ENCODE peak calls at places on chromosome 21, in seven cellular contexts. Q is AG10803, H is breast epithelium, F is hepatocyte, V is keratinocyte, E is heart left ventricle, C is fibroblast of lung. Z is an unnamed sample.

GRCh38 chr21:43352568-43353281 is 74.2 kb downstream of the SIK1 start:
- DNase-seq in Q (peak), H (no peak), F (no peak), V (no peak), E (no peak), C (no peak), Z (no peak)

GRCh38 chr21:23152130-23152529 is 2153.9 kb downstream of the NCAM2 start:
- DNase-seq in Q (no peak), H (no peak), F (no peak), V (no peak), E (no peak), C (no peak), Z (no peak)

GRCh38 chr21:33403786-33404571 is 766 bp downstream of the IFNGR2 start:
- DNase-seq in Q (peak), H (peak), F (peak), V (no peak), E (peak), C (peak), Z (no peak)

GRCh38 chr21:36422279-36423098 is 37.3 kb downstream of the CHAF1B start:
- DNase-seq in Q (peak), H (no peak), F (peak), V (no peak), E (peak), C (peak), Z (no peak)

GRCh38 chr21:35163381-35163780 is 114.3 kb upstream of the RUNX1 start:
- DNase-seq in Q (peak), H (no peak), F (no peak), V (no peak), E (no peak), C (peak), Z (no peak)

GRCh38 chr21:35616090-35616489 is 444.2 kb downstream of the SETD4 start:
- DNase-seq in Q (peak), H (no peak), F (no peak), V (no peak), E (no peak), C (peak), Z (peak)

GRCh38 chr21:36319767-36320420 is at the start of gene MORC3:
- DNase-seq in Q (peak), H (peak), F (peak), V (peak), E (peak), C (peak), Z (peak)

GRCh38 chr21:27190601-27191000 is 223.7 kb upstream of the ADAMTS5 start:
- DNase-seq in Q (peak), H (peak), F (no peak), V (no peak), E (no peak), C (peak), Z (no peak)

GRCh38 chr21:41570791-41571355 is 62.9 kb upstream of the TMPRSS2 start:
- DNase-seq in Q (no peak), H (no peak), F (no peak), V (no peak), E (no peak), C (no peak), Z (no peak)

GRCh38 chr21:43599728-43600127 is 59.6 kb downstream of the HSF2BP start:
- DNase-seq in Q (no peak), H (no peak), F (no peak), V (no peak), E (no peak), C (no peak), Z (no peak)

GRCh38 chr21:41500931-41501381 is 7.0 kb downstream of the TMPRSS2 start:
- DNase-seq in Q (no peak), H (no peak), F (peak), V (no peak), E (no peak), C (no peak), Z (no peak)

GRCh38 chr21:42061195-42061865 is 9.8 kb upstream of the UMODL1 start:
- DNase-seq in Q (no peak), H (no peak), F (no peak), V (no peak), E (peak), C (no peak), Z (no peak)

GRCh38 chr21:34524671-34525601 is 12.9 kb upstream of the KCNE1 start:
- DNase-seq in Q (peak), H (no peak), F (peak), V (no peak), E (no peak), C (peak), Z (no peak)

GRCh38 chr21:25939396-25939761 is 204.6 kb downstream of the GABPA start:
- DNase-seq in Q (no peak), H (no peak), F (no peak), V (no peak), E (no peak), C (no peak), Z (no peak)

DNA sequence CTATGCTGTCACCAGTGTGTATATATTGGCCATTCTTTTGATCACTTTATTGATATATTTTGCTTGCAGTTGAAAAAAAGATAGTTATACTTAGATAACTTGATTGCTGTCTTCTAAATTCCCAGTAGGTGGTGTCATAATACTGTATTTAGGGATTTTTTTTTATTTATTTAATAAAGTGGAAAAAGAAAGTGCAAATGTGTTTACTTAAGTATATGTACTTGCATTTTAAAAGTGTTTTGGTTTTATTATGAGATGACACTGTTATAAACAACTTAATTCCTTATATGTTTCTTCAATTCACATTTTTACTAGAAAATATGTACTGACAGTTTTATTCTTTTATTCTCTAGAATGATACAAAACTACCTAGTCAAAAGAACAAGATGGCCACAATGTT is 164.8 kb downstream of the USP25 start:
- DNase-seq in Q (peak), H (no peak), F (no peak), V (no peak), E (no peak), C (peak), Z (no peak)
- TF ChIP-seq CTCF in Q (peak), H (no peak), F (peak), V (no peak), E (peak), C (no peak), Z (peak)

GRCh38 chr21:15062566-15062965 is 2.2 kb downstream of the NRIP1 start:
- DNase-seq in Q (no peak), H (no peak), F (no peak), V (no peak), E (no peak), C (peak), Z (no peak)
- TF ChIP-seq CTCF in Q (peak), H (no peak), F (peak), V (no peak), E (peak), C (no peak), Z (no peak)

GRCh38 chr21:15837603-15838002 is 107.8 kb downstream of the USP25 start:
- DNase-seq in Q (peak), H (no peak), F (peak), V (no peak), E (no peak), C (peak), Z (no peak)
- TF ChIP-seq CTCF in Q (no peak), H (no peak), F (no peak), V (no peak), E (no peak), C (no peak), Z (no peak)

GRCh38 chr21:31872452-31873274 is at the start of gene HUNK:
- DNase-seq in Q (peak), H (peak), F (peak), V (no peak), E (no peak), C (peak), Z (no peak)
- TF ChIP-seq CTCF in Q (peak), H (no peak), F (no peak), V (no peak), E (no peak), C (peak), Z (peak)

GRCh38 chr21:16004121-16004520 is 274.3 kb downstream of the USP25 start:
- DNase-seq in Q (no peak), H (no peak), F (no peak), V (no peak), E (no peak), C (peak), Z (no peak)

GRCh38 chr21:16007933-16008332 is 278.2 kb downstream of the USP25 start:
- DNase-seq in Q (no peak), H (no peak), F (no peak), V (no peak), E (no peak), C (peak), Z (no peak)

GRCh38 chr21:16004523-16004922 is 274.7 kb downstream of the USP25 start:
- DNase-seq in Q (no peak), H (no peak), F (no peak), V (no peak), E (no peak), C (no peak), Z (no peak)

GRCh38 chr21:15999741-16000140 is 270.0 kb downstream of the USP25 start:
- DNase-seq in Q (no peak), H (no peak), F (no peak), V (no peak), E (no peak), C (no peak), Z (no peak)

GRCh38 chr21:16002872-16003466 is 273.2 kb downstream of the USP25 start:
- DNase-seq in Q (peak), H (no peak), F (no peak), V (no peak), E (no peak), C (peak), Z (no peak)
- TF ChIP-seq CTCF in Q (peak), H (no peak), F (peak), V (no peak), E (peak), C (peak), Z (peak)

GRCh38 chr21:39388811-39389155 is 39.9 kb upstream of the HMGN1 start:
- DNase-seq in Q (no peak), H (no peak), F (no peak), V (no peak), E (no peak), C (no peak), Z (no peak)
- TF ChIP-seq CTCF in Q (no peak), H (no peak), F (no peak), V (no peak), E (no peak), C (no peak), Z (no peak)

GRCh38 chr21:46392921-46393320 is 65.8 kb upstream of the DIP2A start:
- DNase-seq in Q (peak), H (peak), F (no peak), V (no peak), E (peak), C (no peak), Z (peak)
- TF ChIP-seq CTCF in Q (peak), H (no peak), F (no peak), V (peak), E (no peak), C (no peak), Z (peak)

GRCh38 chr21:31450971-31451370 is 106.9 kb upstream of the TIAM1 start:
- DNase-seq in Q (no peak), H (no peak), F (no peak), V (no peak), E (no peak), C (no peak), Z (no peak)
- TF ChIP-seq CTCF in Q (no peak), H (no peak), F (no peak), V (no peak), E (no peak), C (no peak), Z (no peak)

DNA sequence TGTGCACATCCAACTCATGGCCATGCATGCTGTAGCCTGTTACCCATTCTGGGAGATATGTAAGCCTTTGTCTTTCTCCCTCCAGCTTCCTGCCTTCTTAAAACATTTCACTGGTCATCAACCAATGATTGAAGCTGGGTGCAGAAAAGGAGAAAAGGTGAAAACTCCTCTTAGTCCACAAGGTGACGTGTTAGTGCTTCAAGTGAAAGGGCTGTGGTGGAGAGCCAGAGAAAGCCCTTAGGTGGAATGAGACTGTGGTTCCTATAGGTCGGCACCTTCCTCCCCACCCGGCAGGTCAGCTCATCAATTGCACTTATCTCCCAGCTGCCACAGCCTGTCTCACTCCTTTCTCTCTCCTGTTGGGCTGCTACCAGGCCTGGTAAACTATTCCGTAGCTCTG is 30.4 kb downstream of the ERG start:
- DNase-seq in Q (no peak), H (no peak), F (no peak), V (no peak), E (no peak), C (no peak), Z (no peak)
- TF ChIP-seq CTCF in Q (no peak), H (no peak), F (no peak), V (no peak), E (no peak), C (no peak), Z (no peak)

Z was measured in AG09319.